ENCODE peak calls at places on chromosomes 11 and 22, in seven cellular contexts. One of them, this sample, is unnamed.

GRCh38 chr22:50002791-50003190 is 9.8 kb downstream of the IL17REL start:
- DNase-seq in dorsolateral prefrontal cortex: no peak
- DNase-seq in fibroblast of pulmonary artery: peak
- DNase-seq in osteocyte: no peak
- DNase-seq in right atrium auricular region: no peak
- DNase-seq in kidney: no peak
- DNase-seq in tibial artery: no peak
- DNase-seq in this sample: no peak

GRCh38 chr22:48827228-48827810 is 1000.4 kb downstream of the BRD1 start:
- DNase-seq in fibroblast of pulmonary artery: no peak
- DNase-seq in right atrium auricular region: no peak
- DNase-seq in tibial artery: no peak
- DNase-seq in kidney: peak
- DNase-seq in dorsolateral prefrontal cortex: peak
- DNase-seq in osteocyte: no peak
- DNase-seq in this sample: no peak

GRCh38 chr11:69170704-69171103 is 15.0 kb downstream of the SMIM38 start:
- DNase-seq in right atrium auricular region: no peak
- DNase-seq in osteocyte: no peak
- DNase-seq in kidney: no peak
- DNase-seq in dorsolateral prefrontal cortex: no peak
- DNase-seq in tibial artery: no peak
- DNase-seq in fibroblast of pulmonary artery: no peak
- DNase-seq in this sample: no peak

GRCh38 chr22:23211622-23212021 is 31.3 kb downstream of the BCR start:
- DNase-seq in dorsolateral prefrontal cortex: no peak
- DNase-seq in osteocyte: no peak
- DNase-seq in right atrium auricular region: no peak
- DNase-seq in fibroblast of pulmonary artery: no peak
- DNase-seq in tibial artery: no peak
- DNase-seq in kidney: peak
- DNase-seq in this sample: no peak

GRCh38 chr11:112834277-112834755 is 126.9 kb upstream of the NCAM1 start:
- DNase-seq in dorsolateral prefrontal cortex: peak
- DNase-seq in fibroblast of pulmonary artery: no peak
- DNase-seq in kidney: no peak
- DNase-seq in right atrium auricular region: no peak
- DNase-seq in osteocyte: no peak
- DNase-seq in tibial artery: no peak
- DNase-seq in this sample: no peak

GRCh38 chr11:110828086-110828485 is 115.8 kb upstream of the ARHGAP20 start:
- DNase-seq in dorsolateral prefrontal cortex: no peak
- DNase-seq in tibial artery: no peak
- DNase-seq in osteocyte: no peak
- DNase-seq in right atrium auricular region: no peak
- DNase-seq in kidney: no peak
- DNase-seq in fibroblast of pulmonary artery: no peak
- DNase-seq in this sample: no peak

GRCh38 chr22:50340157-50340879 is 2.8 kb upstream of the PPP6R2 start:
- DNase-seq in fibroblast of pulmonary artery: peak
- DNase-seq in tibial artery: no peak
- DNase-seq in osteocyte: no peak
- DNase-seq in dorsolateral prefrontal cortex: no peak
- DNase-seq in right atrium auricular region: no peak
- DNase-seq in kidney: no peak
- DNase-seq in this sample: no peak

GRCh38 chr11:78789365-78789764 is 214.7 kb upstream of the NARS2 start:
- DNase-seq in tibial artery: no peak
- DNase-seq in dorsolateral prefrontal cortex: no peak
- DNase-seq in kidney: no peak
- DNase-seq in fibroblast of pulmonary artery: no peak
- DNase-seq in osteocyte: no peak
- DNase-seq in right atrium auricular region: no peak
- DNase-seq in this sample: no peak

GRCh38 chr11:12581923-12582322 is 92.3 kb upstream of the TEAD1 start:
- DNase-seq in right atrium auricular region: no peak
- DNase-seq in dorsolateral prefrontal cortex: no peak
- DNase-seq in osteocyte: no peak
- DNase-seq in fibroblast of pulmonary artery: peak
- DNase-seq in kidney: peak
- DNase-seq in tibial artery: no peak
- DNase-seq in this sample: no peak

GRCh38 chr11:73729594-73730206 is 31.2 kb downstream of the RAB6A start:
- DNase-seq in osteocyte: no peak
- DNase-seq in dorsolateral prefrontal cortex: peak
- DNase-seq in tibial artery: no peak
- DNase-seq in kidney: no peak
- DNase-seq in right atrium auricular region: no peak
- DNase-seq in fibroblast of pulmonary artery: no peak
- DNase-seq in this sample: no peak
- TF ChIP-seq CTCF in osteocyte: peak
- TF ChIP-seq CTCF in dorsolateral prefrontal cortex: peak
- TF ChIP-seq CTCF in tibial artery: no peak
- TF ChIP-seq CTCF in kidney: peak
- TF ChIP-seq CTCF in right atrium auricular region: no peak
- TF ChIP-seq CTCF in fibroblast of pulmonary artery: peak
- TF ChIP-seq CTCF in this sample: peak

GRCh38 chr11:121648306-121648705 is 195.5 kb upstream of the SORL1-AS1 start:
- DNase-seq in fibroblast of pulmonary artery: no peak
- DNase-seq in osteocyte: no peak
- DNase-seq in right atrium auricular region: no peak
- DNase-seq in dorsolateral prefrontal cortex: no peak
- DNase-seq in tibial artery: no peak
- DNase-seq in kidney: no peak
- DNase-seq in this sample: no peak
- TF ChIP-seq CTCF in fibroblast of pulmonary artery: no peak
- TF ChIP-seq CTCF in osteocyte: no peak
- TF ChIP-seq CTCF in right atrium auricular region: no peak
- TF ChIP-seq CTCF in dorsolateral prefrontal cortex: no peak
- TF ChIP-seq CTCF in tibial artery: no peak
- TF ChIP-seq CTCF in kidney: no peak
- TF ChIP-seq CTCF in this sample: peak

GRCh38 chr11:64220271-64220670 is 5.7 kb downstream of the TRPT1 start:
- DNase-seq in tibial artery: no peak
- DNase-seq in dorsolateral prefrontal cortex: no peak
- DNase-seq in right atrium auricular region: no peak
- DNase-seq in kidney: peak
- DNase-seq in osteocyte: no peak
- DNase-seq in fibroblast of pulmonary artery: no peak
- DNase-seq in this sample: no peak

GRCh38 chr11:64219755-64220154 is 6.2 kb downstream of the TRPT1 start:
- DNase-seq in fibroblast of pulmonary artery: no peak
- DNase-seq in tibial artery: no peak
- DNase-seq in osteocyte: no peak
- DNase-seq in kidney: no peak
- DNase-seq in dorsolateral prefrontal cortex: no peak
- DNase-seq in right atrium auricular region: no peak
- DNase-seq in this sample: no peak

GRCh38 chr11:64219354-64219684 is 6.7 kb downstream of the TRPT1 start:
- DNase-seq in tibial artery: no peak
- DNase-seq in dorsolateral prefrontal cortex: no peak
- DNase-seq in fibroblast of pulmonary artery: no peak
- DNase-seq in right atrium auricular region: no peak
- DNase-seq in osteocyte: no peak
- DNase-seq in kidney: no peak
- DNase-seq in this sample: no peak

GRCh38 chr11:64218628-64219353 is 7.2 kb downstream of the TRPT1 start:
- DNase-seq in kidney: no peak
- DNase-seq in osteocyte: no peak
- DNase-seq in right atrium auricular region: no peak
- DNase-seq in fibroblast of pulmonary artery: no peak
- DNase-seq in tibial artery: no peak
- DNase-seq in dorsolateral prefrontal cortex: no peak
- DNase-seq in this sample: no peak

GRCh38 chr11:64216879-64217278 is 9.1 kb downstream of the TRPT1 start:
- DNase-seq in tibial artery: no peak
- DNase-seq in osteocyte: no peak
- DNase-seq in fibroblast of pulmonary artery: no peak
- DNase-seq in right atrium auricular region: no peak
- DNase-seq in dorsolateral prefrontal cortex: no peak
- DNase-seq in kidney: no peak
- DNase-seq in this sample: no peak
- TF ChIP-seq CTCF in tibial artery: no peak
- TF ChIP-seq CTCF in osteocyte: no peak
- TF ChIP-seq CTCF in fibroblast of pulmonary artery: no peak
- TF ChIP-seq CTCF in right atrium auricular region: no peak
- TF ChIP-seq CTCF in dorsolateral prefrontal cortex: no peak
- TF ChIP-seq CTCF in kidney: no peak
- TF ChIP-seq CTCF in this sample: no peak

DNA sequence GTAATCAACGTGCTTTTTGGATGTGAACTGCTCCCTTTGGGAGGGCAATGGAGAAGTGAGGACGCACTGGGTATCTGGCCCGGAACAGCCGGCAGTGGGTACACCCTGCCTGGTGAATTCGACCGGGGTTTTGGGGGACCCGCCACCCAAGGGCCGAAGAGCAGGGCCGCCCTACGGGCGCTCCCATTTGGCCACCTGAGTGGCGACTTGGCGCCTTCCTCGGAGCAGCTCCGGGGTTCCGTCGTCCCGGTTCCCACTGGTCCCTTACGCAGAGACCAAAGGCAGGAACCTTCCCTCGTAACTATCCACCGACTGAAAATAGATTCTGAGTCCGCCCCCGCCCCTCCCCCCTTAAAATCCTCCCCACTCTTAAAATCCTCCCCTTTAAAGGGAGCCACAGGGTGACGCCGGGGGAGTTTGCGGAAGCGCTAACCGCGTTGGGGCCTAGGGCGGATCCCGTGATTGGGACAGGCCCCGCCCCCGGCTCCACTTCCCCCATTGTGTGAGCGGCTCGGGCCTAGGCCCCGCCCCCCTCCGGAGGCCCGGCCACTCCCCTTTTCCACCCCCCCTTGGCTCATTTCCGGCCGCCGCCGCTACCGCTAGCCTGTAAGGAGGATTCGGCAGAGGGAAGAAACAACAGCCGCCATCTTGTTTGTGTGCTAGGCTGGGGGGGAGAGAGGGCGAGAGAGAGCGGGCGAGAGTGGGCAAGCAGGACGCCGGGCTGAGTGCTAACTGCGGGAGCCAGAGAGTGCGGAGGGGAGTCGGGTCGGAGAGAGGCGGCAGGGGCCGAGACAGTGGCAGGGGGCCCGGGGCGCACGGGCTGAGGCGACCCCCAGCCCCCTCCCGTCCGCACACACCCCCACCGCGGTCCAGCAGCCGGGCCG is 1.0 kb upstream of the EP300 start:
- DNase-seq in fibroblast of pulmonary artery: peak
- DNase-seq in tibial artery: peak
- DNase-seq in dorsolateral prefrontal cortex: peak
- DNase-seq in osteocyte: peak
- DNase-seq in kidney: peak
- DNase-seq in right atrium auricular region: peak
- DNase-seq in this sample: peak
- TF ChIP-seq CTCF in fibroblast of pulmonary artery: no peak
- TF ChIP-seq CTCF in tibial artery: no peak
- TF ChIP-seq CTCF in dorsolateral prefrontal cortex: no peak
- TF ChIP-seq CTCF in osteocyte: no peak
- TF ChIP-seq CTCF in kidney: no peak
- TF ChIP-seq CTCF in right atrium auricular region: no peak
- TF ChIP-seq CTCF in this sample: no peak

DNA sequence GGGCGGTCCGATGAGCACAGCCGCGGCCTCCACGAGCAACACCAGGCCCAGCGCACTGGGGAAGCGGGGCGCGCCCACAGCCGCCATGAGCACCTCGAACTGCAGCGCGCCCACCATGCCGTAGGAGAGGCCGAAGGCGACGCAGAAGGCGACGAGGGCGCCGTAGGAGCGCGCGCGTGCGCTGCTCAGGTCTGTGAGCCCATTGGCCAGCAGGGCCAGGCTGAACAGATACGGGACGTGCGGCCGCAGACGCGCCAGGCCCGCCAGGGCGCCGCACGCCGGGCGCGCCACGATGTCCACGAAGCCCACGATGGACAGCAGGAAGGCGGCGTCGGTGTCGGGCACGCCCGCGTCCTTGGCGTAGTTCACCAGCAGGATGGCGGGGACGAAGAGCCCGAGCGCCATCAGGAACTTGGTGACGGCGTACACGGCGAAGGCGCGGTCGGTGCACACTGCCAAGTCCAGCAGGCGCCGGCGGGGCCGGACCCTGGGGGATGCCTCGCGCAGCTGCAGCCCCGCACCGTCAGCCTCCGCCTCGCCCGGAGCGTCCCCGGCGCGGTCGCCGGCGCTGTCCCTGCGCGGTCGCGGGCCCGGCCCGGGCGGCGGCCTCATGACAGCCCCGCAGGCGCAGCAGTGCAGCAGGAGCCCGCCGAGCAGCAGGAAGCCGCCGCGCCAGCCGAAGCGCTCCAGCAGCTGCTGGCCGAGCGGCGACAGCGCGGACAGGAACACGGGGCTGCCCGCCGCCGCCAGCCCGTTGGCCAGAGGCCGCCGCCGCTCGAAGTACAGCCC is 2.9 kb downstream of the SLC16A8 start:
- DNase-seq in fibroblast of pulmonary artery: peak
- DNase-seq in tibial artery: no peak
- DNase-seq in dorsolateral prefrontal cortex: no peak
- DNase-seq in kidney: peak
- DNase-seq in osteocyte: no peak
- DNase-seq in right atrium auricular region: no peak
- DNase-seq in this sample: peak
- TF ChIP-seq CTCF in fibroblast of pulmonary artery: no peak
- TF ChIP-seq CTCF in tibial artery: peak
- TF ChIP-seq CTCF in dorsolateral prefrontal cortex: no peak
- TF ChIP-seq CTCF in kidney: no peak
- TF ChIP-seq CTCF in osteocyte: no peak
- TF ChIP-seq CTCF in right atrium auricular region: no peak
- TF ChIP-seq CTCF in this sample: no peak

GRCh38 chr11:3021125-3021524 is 29.0 kb upstream of the NAP1L4 start:
- DNase-seq in tibial artery: no peak
- DNase-seq in right atrium auricular region: no peak
- DNase-seq in dorsolateral prefrontal cortex: peak
- DNase-seq in kidney: peak
- DNase-seq in osteocyte: no peak
- DNase-seq in fibroblast of pulmonary artery: peak
- DNase-seq in this sample: no peak
- TF ChIP-seq CTCF in tibial artery: peak
- TF ChIP-seq CTCF in right atrium auricular region: peak
- TF ChIP-seq CTCF in dorsolateral prefrontal cortex: peak
- TF ChIP-seq CTCF in kidney: peak
- TF ChIP-seq CTCF in osteocyte: peak
- TF ChIP-seq CTCF in fibroblast of pulmonary artery: peak
- TF ChIP-seq CTCF in this sample: peak

This sample was measured in type B pancreatic cell.